ENCODE peak calls at places on chromosomes 2 and 18, in seven cellular contexts. Q is H1, M is HCT116, O is SK-N-SH, L is GM12878, G is HepG2, S is K562. U is an unnamed sample.

GRCh38 chr2:192827735-192828134 is 633.0 kb upstream of the TMEFF2 start:
- DNase-seq in M (no peak), L (no peak), S (no peak), G (no peak), Q (no peak), O (no peak), U (no peak)

GRCh38 chr2:207632575-207633492 is 7.6 kb upstream of the METTL21A start:
- DNase-seq in G (peak), O (no peak), L (no peak), S (peak), Q (no peak), M (no peak), U (peak)

GRCh38 chr2:67057901-67058703 is 339.0 kb upstream of the ETAA1 start:
- DNase-seq in L (no peak), S (no peak), O (no peak), M (no peak), Q (no peak), G (peak), U (no peak)

GRCh38 chr2:6942848-6943247 is 25.6 kb downstream of the RNF144A start:
- DNase-seq in M (no peak), S (no peak), G (no peak), O (no peak), L (no peak), Q (no peak), U (no peak)

GRCh38 chr18:57768557-57769326 is 34.4 kb downstream of the ATP8B1 start:
- DNase-seq in S (no peak), G (no peak), M (no peak), O (no peak), Q (no peak), L (no peak), U (no peak)

GRCh38 chr2:135745545-135745944 is 3.9 kb downstream of the UBXN4 start:
- DNase-seq in L (no peak), S (no peak), M (no peak), O (no peak), Q (no peak), G (no peak), U (no peak)

GRCh38 chr2:235479604-235480003 is 14.2 kb upstream of the AGAP1 start:
- DNase-seq in Q (no peak), M (no peak), O (no peak), G (no peak), L (no peak), S (no peak), U (no peak)

GRCh38 chr2:150495993-150496627 is 8.6 kb upstream of the RND3 start:
- DNase-seq in O (no peak), G (no peak), M (no peak), S (no peak), Q (no peak), L (no peak), U (no peak)

GRCh38 chr18:59273936-59274928 is 978 bp upstream of the RAX start:
- DNase-seq in O (no peak), L (no peak), G (no peak), M (no peak), Q (no peak), S (no peak), U (no peak)

GRCh38 chr2:67268806-67269205 is 128.3 kb upstream of the ETAA1 start:
- DNase-seq in O (no peak), G (no peak), Q (no peak), M (no peak), L (no peak), S (no peak), U (no peak)

GRCh38 chr2:108825736-108826135 is 39.2 kb downstream of the CCDC138 start:
- DNase-seq in Q (no peak), S (no peak), M (no peak), G (no peak), O (no peak), L (no peak), U (no peak)

GRCh38 chr18:50310080-50310479 is 22.6 kb upstream of the CXXC1 start:
- DNase-seq in Q (no peak), S (no peak), G (no peak), M (no peak), O (no peak), L (no peak), U (no peak)

GRCh38 chr2:42957109-42958035 is 165.0 kb upstream of the HAAO start:
- DNase-seq in M (no peak), Q (no peak), G (peak), S (no peak), O (no peak), L (no peak), U (no peak)

GRCh38 chr2:80054339-80054675 is 250.2 kb downstream of the LRRTM1 start:
- DNase-seq in S (no peak), Q (no peak), O (no peak), L (no peak), G (no peak), M (no peak), U (no peak)
- TF ChIP-seq JUND in S (no peak), Q (no peak), O (no peak), L (no peak), G (no peak), M (no peak), U (no peak)

GRCh38 chr2:46187112-46187618 is 110.0 kb upstream of the EPAS1 start:
- DNase-seq in Q (no peak), M (no peak), O (no peak), L (peak), S (no peak), G (peak), U (no peak)
- TF ChIP-seq JUND in Q (no peak), M (no peak), O (no peak), L (no peak), S (no peak), G (no peak), U (no peak)

GRCh38 chr18:32373995-32374394 is 96.7 kb downstream of the GAREM1 start:
- DNase-seq in Q (no peak), O (no peak), L (no peak), G (no peak), S (no peak), M (peak), U (peak)

GRCh38 chr18:32372047-32372380 is 98.7 kb downstream of the GAREM1 start:
- DNase-seq in L (no peak), S (no peak), G (no peak), O (no peak), M (no peak), Q (no peak), U (peak)

GRCh38 chr18:32371384-32371783 is 99.3 kb downstream of the GAREM1 start:
- DNase-seq in O (no peak), M (no peak), L (no peak), S (no peak), Q (no peak), G (no peak), U (no peak)

GRCh38 chr18:32373505-32373904 is 97.2 kb downstream of the GAREM1 start:
- DNase-seq in Q (no peak), L (no peak), G (no peak), O (no peak), S (no peak), M (no peak), U (no peak)

GRCh38 chr18:32372381-32373061 is 98.2 kb downstream of the GAREM1 start:
- DNase-seq in G (peak), Q (no peak), S (no peak), L (no peak), O (no peak), M (peak), U (peak)
- TF ChIP-seq JUND in G (peak), Q (no peak), S (no peak), L (no peak), O (no peak), M (peak), U (peak)

DNA sequence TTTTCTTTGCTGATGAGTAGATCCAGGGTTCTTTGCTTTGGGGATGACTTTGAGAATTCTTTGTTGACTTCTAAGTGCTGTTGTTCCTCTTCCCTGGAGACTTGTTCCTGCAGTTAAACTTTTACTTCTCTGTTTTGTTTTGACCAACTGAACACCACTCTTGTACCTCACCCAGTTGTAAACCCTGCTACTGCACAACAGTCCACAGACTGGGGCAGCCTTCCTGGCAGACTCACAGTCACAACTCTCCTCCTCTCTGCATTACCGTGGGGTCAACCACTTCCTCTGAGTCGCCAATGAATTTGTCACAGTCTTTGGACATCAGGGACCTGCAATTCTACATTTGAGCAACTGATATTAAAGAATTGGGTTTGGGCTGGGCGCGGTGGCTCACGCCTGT is 3.8 kb upstream of the SLC8A1 start:
- DNase-seq in M (no peak), L (no peak), Q (no peak), G (no peak), S (no peak), O (no peak), U (no peak)
- TF ChIP-seq JUND in M (no peak), L (no peak), Q (no peak), G (no peak), S (no peak), O (no peak), U (no peak)

DNA sequence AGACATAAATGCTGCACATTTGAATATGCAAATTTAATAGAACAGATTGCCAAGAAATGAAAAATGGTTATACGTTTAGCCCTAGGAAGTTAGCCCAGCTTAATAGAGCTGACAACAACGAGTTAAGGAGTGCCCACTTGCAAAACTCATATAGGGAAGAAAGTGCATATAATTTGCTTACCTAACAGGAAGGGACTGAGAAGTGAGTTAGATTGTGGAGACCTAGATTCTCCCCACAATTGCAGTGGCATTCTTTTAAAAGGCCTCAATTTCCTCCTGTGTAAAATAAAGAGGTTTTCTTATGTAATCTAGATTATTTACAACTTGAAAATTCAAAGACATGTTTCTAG is 642.8 kb upstream of the PIK3C3 start:
- DNase-seq in Q (no peak), G (no peak), M (no peak), S (no peak), L (no peak), O (no peak), U (no peak)
- TF ChIP-seq JUND in Q (no peak), G (no peak), M (no peak), S (no peak), L (no peak), O (no peak), U (no peak)

DNA sequence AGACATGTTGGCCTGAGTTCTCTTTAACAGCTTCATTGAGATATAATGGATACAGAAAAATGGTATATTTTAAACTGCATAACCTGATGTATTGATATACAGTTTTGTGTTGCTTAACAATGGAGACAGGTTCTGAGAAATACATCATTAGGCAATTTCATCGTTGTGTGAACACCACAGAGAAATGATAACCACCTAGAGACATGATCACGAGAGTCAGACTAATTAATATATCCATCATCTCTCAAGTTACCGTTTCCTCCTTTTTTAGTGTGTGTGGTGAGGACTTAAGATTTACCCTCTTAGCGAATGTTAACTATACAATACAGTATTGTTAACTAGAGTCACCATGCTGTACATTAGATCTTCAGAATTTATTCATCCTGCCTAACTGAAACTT is 178.1 kb downstream of the FMNL2 start:
- DNase-seq in O (no peak), M (no peak), G (no peak), S (no peak), L (no peak), Q (no peak), U (no peak)
- TF ChIP-seq JUND in O (no peak), M (no peak), G (no peak), S (no peak), L (no peak), Q (no peak), U (no peak)

DNA sequence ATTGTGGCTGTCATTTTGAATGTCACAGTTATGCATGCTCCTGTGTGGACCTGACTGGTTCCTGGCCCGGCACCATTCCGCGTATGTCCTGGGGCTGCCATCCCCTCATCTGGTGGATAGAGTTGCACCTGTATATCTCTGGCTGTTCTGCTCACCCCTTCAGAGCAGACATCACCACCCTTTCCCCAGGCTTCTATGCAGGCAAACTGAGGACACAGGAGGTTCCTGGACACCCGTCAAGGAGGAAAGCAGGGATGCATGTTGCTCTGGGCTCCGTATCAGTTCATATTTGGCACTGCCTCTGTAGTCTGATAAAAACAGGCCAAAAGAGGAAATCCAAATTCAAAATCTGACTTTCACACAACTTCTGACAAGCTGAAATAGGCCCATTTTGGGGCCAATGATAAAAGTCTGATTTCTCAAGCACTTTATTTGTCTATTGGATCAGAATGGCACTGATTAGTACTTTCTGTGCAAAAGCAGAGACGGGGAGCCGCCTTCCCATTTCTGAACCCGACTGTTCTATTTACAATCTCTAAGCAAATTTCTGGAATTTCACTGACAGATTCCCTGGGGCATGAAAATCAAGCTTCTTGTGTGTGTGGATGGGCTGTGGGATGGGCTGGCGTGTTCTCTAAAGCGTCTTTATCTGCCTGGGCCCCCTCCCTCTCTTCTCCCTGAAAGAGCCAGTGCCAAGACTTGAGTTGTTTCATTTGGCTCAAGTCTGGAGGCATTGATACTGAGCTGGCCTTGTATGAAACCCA is 96.9 kb downstream of the SETBP1 start:
- DNase-seq in M (no peak), S (no peak), G (no peak), O (no peak), Q (no peak), L (no peak), U (no peak)
- TF ChIP-seq JUND in M (no peak), S (no peak), G (no peak), O (no peak), Q (no peak), L (no peak), U (no peak)

GRCh38 chr2:10915236-10915635 is 3.5 kb downstream of the KCNF1 start:
- DNase-seq in L (no peak), O (no peak), Q (no peak), S (no peak), G (no peak), M (no peak), U (no peak)
- TF ChIP-seq JUND in L (no peak), O (no peak), Q (no peak), S (no peak), G (no peak), M (no peak), U (no peak)

GRCh38 chr2:216246741-216247140 is 125.5 kb downstream of the MARCHF4 start:
- DNase-seq in Q (no peak), O (no peak), L (no peak), S (no peak), G (no peak), M (no peak), U (no peak)

GRCh38 chr2:216245391-216245790 is 126.9 kb downstream of the MARCHF4 start:
- DNase-seq in M (no peak), G (no peak), O (no peak), L (no peak), S (no peak), Q (no peak), U (no peak)

GRCh38 chr2:216243026-216243425 is 129.3 kb downstream of the MARCHF4 start:
- DNase-seq in G (no peak), O (no peak), S (no peak), Q (no peak), L (no peak), M (no peak), U (no peak)

GRCh38 chr2:216236486-216236885 is 127.3 kb downstream of the XRCC5 start:
- DNase-seq in M (no peak), Q (no peak), S (no peak), L (no peak), O (no peak), G (no peak), U (no peak)

GRCh38 chr2:216242365-216242764 is 129.9 kb downstream of the MARCHF4 start:
- DNase-seq in M (no peak), Q (no peak), L (no peak), S (no peak), G (no peak), O (peak), U (no peak)
- TF ChIP-seq JUND in M (no peak), Q (no peak), L (no peak), S (no peak), G (no peak), O (no peak), U (no peak)

U was measured in T47D.